ENCODE peak calls at places on chromosomes 16 and 17, in ten cellular contexts. W is lower lobe of right lung; K is CD8-positive, alpha-beta T cell; Q is uterus; Y is mesothelial cell of epicardium; M is foreskin fibroblast; F is hepatocyte; H is progenitor cell of endocrine pancreas; Z is neural crest cell; J is GM12865. G is an unnamed sample.

GRCh38 chr16:27817038-27817437 is 246.5 kb downstream of the GSG1L start:
- DNase-seq in W (no peak), K (no peak), Q (no peak), Y (no peak), M (no peak), F (no peak), H (no peak), Z (no peak), J (no peak), G (no peak)

GRCh38 chr17:80105762-80106161 is 4.4 kb downstream of the GAA start:
- DNase-seq in W (peak), K (no peak), Q (no peak), Y (no peak), M (peak), F (no peak), H (no peak), Z (no peak), J (no peak), G (no peak)

GRCh38 chr17:80887639-80888175 is 103.9 kb upstream of the CHMP6 start:
- DNase-seq in W (peak), K (no peak), Q (no peak), Y (no peak), M (no peak), F (no peak), H (no peak), Z (no peak), J (no peak), G (no peak)

GRCh38 chr17:43176119-43176570 is 5.1 kb downstream of the NBR1 start:
- DNase-seq in W (no peak), K (no peak), Q (no peak), Y (no peak), M (no peak), F (peak), H (no peak), Z (no peak), J (no peak), G (no peak)

GRCh38 chr16:88337021-88337420 is 45.7 kb upstream of the ZNF469 start:
- DNase-seq in W (no peak), K (no peak), Q (no peak), Y (no peak), M (no peak), F (no peak), H (no peak), Z (no peak), J (no peak), G (no peak)

GRCh38 chr16:31421587-31421986 is 6.6 kb downstream of the COX6A2 start:
- DNase-seq in W (no peak), K (no peak), Q (no peak), Y (no peak), M (no peak), F (no peak), H (no peak), Z (no peak), J (peak), G (peak)

GRCh38 chr17:37742762-37743611 is 1.9 kb downstream of the HNF1B start:
- DNase-seq in W (no peak), K (no peak), Q (no peak), Y (no peak), M (peak), F (peak), H (peak), Z (no peak), J (no peak), G (no peak)

GRCh38 chr17:30091771-30092170 is 24.8 kb upstream of the NSRP1 start:
- DNase-seq in W (no peak), K (no peak), Q (no peak), Y (no peak), M (peak), F (no peak), H (no peak), Z (no peak), J (no peak), G (no peak)

GRCh38 chr16:15466886-15467781 is 32.7 kb downstream of the BMERB1 start:
- DNase-seq in W (no peak), K (no peak), Q (no peak), Y (no peak), M (peak), F (no peak), H (no peak), Z (no peak), J (no peak), G (no peak)

GRCh38 chr16:88570691-88571092 is 489 bp downstream of the ZC3H18 start:
- DNase-seq in W (no peak), K (no peak), Q (no peak), Y (no peak), M (peak), F (peak), H (no peak), Z (no peak), J (peak), G (no peak)

GRCh38 chr16:66176111-66176510 is 190.4 kb upstream of the CDH5 start:
- DNase-seq in W (no peak), K (no peak), Q (no peak), Y (no peak), M (no peak), F (no peak), H (no peak), Z (no peak), J (no peak), G (no peak)

GRCh38 chr16:31187808-31188189 is 7.9 kb downstream of the FUS start:
- DNase-seq in W (no peak), K (no peak), Q (no peak), Y (no peak), M (no peak), F (no peak), H (no peak), Z (no peak), J (no peak), G (no peak)

GRCh38 chr17:28871056-28871579 is 16.3 kb downstream of the ERAL1 start:
- DNase-seq in W (no peak), K (no peak), Q (no peak), Y (no peak), M (no peak), F (no peak), H (no peak), Z (no peak), J (peak), G (peak)

GRCh38 chr17:74671031-74671771 is 41.5 kb downstream of the CD300LF start:
- DNase-seq in W (peak), K (peak), Q (peak), Y (peak), M (peak), F (peak), H (peak), Z (peak), J (peak), G (peak)

GRCh38 chr17:75124041-75124818 is 7.3 kb downstream of the NT5C start:
- DNase-seq in W (peak), K (no peak), Q (no peak), Y (no peak), M (peak), F (peak), H (no peak), Z (no peak), J (no peak), G (peak)

DNA sequence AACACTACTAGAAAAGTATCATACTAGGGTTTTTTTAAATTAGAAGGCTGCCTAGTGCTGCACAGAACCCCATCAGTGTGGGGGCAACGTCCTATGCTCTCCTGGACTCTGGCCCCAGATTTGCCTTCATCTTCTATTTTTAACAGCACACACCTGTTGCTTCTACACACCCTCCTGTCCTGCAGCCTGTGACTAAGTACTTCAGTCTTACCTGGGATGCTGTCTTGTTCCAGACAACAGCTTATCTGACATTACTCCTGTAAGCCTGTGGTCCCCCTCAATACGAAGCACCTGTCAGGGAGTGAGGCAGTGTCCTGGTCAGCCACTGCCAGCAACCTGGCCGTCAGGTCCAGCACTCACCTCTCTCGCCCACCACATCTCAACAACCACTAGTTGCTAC is 247.6 kb upstream of the PSMD7 start:
- DNase-seq in W (no peak), K (no peak), Q (no peak), Y (no peak), M (no peak), F (no peak), H (no peak), Z (no peak), J (no peak), G (no peak)
- TF ChIP-seq CTCF in W (no peak), K (no peak), Q (no peak), Y (no peak), M (no peak), F (no peak), H (no peak), Z (no peak), J (no peak), G (no peak)

GRCh38 chr16:46973457-46974324 is at the start of gene DNAJA2:
- DNase-seq in W (peak), K (peak), Q (peak), Y (peak), M (peak), F (peak), H (peak), Z (peak), J (peak), G (peak)
- TF ChIP-seq CTCF in W (no peak), K (no peak), Q (no peak), Y (no peak), M (no peak), F (no peak), H (no peak), Z (no peak), J (no peak), G (no peak)

DNA sequence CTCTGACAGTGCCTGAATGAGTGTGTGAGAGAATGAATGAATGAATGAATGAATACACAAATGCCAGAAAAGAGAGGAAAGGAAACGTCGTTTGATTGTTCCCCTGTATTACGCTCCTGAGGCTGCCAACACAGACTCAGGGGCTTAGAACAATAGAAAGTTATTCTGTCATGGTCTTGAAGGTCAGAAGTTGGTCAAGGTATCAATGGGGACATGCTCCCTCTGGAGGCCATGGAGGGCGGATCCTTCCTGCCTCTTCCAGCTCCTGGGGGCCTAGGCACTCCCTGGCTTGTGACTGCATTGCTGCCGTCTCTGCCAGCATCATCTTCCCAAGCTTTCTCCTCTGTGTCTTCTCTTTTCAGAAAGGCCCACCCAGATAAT is 1.5 kb upstream of the SLC38A8 start:
- DNase-seq in W (peak), K (no peak), Q (no peak), Y (no peak), M (peak), F (no peak), H (no peak), Z (no peak), J (peak), G (no peak)
- TF ChIP-seq CTCF in W (no peak), K (no peak), Q (no peak), Y (no peak), M (peak), F (peak), H (peak), Z (peak), J (no peak), G (no peak)

GRCh38 chr16:72961863-72962262 is 86.1 kb downstream of the ZFHX3 start:
- DNase-seq in W (no peak), K (no peak), Q (no peak), Y (no peak), M (no peak), F (no peak), H (no peak), Z (no peak), J (no peak), G (no peak)

GRCh38 chr16:72962347-72962746 is 85.6 kb downstream of the ZFHX3 start:
- DNase-seq in W (no peak), K (no peak), Q (no peak), Y (no peak), M (no peak), F (no peak), H (no peak), Z (no peak), J (no peak), G (no peak)

GRCh38 chr16:72961115-72961832 is 86.7 kb downstream of the ZFHX3 start:
- DNase-seq in W (no peak), K (no peak), Q (no peak), Y (no peak), M (peak), F (no peak), H (no peak), Z (no peak), J (no peak), G (no peak)

GRCh38 chr16:72963508-72963907 is 84.4 kb downstream of the ZFHX3 start:
- DNase-seq in W (no peak), K (no peak), Q (no peak), Y (no peak), M (no peak), F (no peak), H (no peak), Z (no peak), J (no peak), G (no peak)

DNA sequence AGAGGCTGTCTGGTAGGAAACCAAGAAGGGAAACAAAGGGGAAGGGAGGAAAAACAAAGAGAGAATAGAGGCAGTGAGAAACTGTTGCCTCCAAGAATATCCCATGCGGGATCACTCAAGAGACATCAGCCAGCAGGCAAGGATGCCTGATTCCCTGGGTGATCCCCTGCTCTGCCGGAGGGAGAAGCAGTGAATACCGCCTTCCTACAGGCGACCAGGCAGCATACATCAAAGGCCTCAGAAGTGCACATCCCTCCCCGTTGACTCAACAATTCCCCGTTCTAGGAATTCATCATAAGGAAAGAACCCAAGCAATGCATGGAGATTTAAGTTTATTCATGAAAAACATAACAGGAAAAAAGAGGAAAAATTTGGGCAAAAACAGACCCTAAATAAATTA is 84.0 kb downstream of the ZFHX3 start:
- DNase-seq in W (no peak), K (no peak), Q (no peak), Y (no peak), M (peak), F (no peak), H (no peak), Z (no peak), J (no peak), G (no peak)
- TF ChIP-seq CTCF in W (no peak), K (no peak), Q (no peak), Y (no peak), M (no peak), F (no peak), H (no peak), Z (no peak), J (no peak), G (no peak)

GRCh38 chr17:73359987-73360410 is 48.2 kb upstream of the CDC42EP4 start:
- DNase-seq in W (peak), K (no peak), Q (no peak), Y (no peak), M (no peak), F (peak), H (peak), Z (no peak), J (no peak), G (no peak)
- TF ChIP-seq CTCF in W (peak), K (no peak), Q (no peak), Y (no peak), M (no peak), F (peak), H (peak), Z (no peak), J (no peak), G (no peak)

GRCh38 chr16:82061861-82062525 is 26.9 kb downstream of the HSD17B2 start:
- DNase-seq in W (no peak), K (no peak), Q (no peak), Y (no peak), M (peak), F (no peak), H (no peak), Z (no peak), J (peak), G (no peak)
- TF ChIP-seq CTCF in W (peak), K (no peak), Q (peak), Y (no peak), M (peak), F (peak), H (peak), Z (peak), J (peak), G (peak)

DNA sequence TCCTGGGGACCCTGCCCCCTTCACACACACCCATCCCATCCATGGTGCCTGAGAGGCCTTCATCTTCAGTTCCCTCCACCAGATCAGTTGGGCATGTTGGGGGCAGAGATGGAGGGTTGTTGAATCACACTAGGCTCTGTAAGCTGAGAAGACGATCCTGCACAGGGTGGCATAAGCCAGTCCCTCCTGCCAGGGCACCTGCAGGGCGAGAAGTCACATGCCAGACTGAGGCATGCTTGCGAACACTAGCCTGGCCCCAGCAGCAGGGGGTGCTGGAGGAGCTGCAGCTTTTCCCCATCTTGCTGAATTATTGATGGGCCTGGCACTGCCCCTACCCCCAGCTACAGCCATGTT is 6.1 kb upstream of the TBX2 start:
- DNase-seq in W (no peak), K (no peak), Q (no peak), Y (no peak), M (peak), F (no peak), H (no peak), Z (no peak), J (no peak), G (no peak)
- TF ChIP-seq CTCF in W (peak), K (no peak), Q (no peak), Y (no peak), M (peak), F (peak), H (peak), Z (peak), J (no peak), G (no peak)

GRCh38 chr17:82835122-82835521 is 4.7 kb downstream of the ZNF750 start:
- DNase-seq in W (peak), K (no peak), Q (no peak), Y (no peak), M (no peak), F (no peak), H (no peak), Z (no peak), J (no peak), G (no peak)

GRCh38 chr17:82837586-82838320 is 2.1 kb downstream of the ZNF750 start:
- DNase-seq in W (no peak), K (no peak), Q (no peak), Y (no peak), M (peak), F (no peak), H (no peak), Z (no peak), J (no peak), G (no peak)

GRCh38 chr17:82838386-82839063 is 1.3 kb downstream of the ZNF750 start:
- DNase-seq in W (peak), K (no peak), Q (no peak), Y (no peak), M (peak), F (peak), H (no peak), Z (no peak), J (no peak), G (no peak)

GRCh38 chr17:82835766-82836512 is 3.9 kb downstream of the ZNF750 start:
- DNase-seq in W (peak), K (no peak), Q (no peak), Y (no peak), M (no peak), F (no peak), H (no peak), Z (no peak), J (no peak), G (no peak)

DNA sequence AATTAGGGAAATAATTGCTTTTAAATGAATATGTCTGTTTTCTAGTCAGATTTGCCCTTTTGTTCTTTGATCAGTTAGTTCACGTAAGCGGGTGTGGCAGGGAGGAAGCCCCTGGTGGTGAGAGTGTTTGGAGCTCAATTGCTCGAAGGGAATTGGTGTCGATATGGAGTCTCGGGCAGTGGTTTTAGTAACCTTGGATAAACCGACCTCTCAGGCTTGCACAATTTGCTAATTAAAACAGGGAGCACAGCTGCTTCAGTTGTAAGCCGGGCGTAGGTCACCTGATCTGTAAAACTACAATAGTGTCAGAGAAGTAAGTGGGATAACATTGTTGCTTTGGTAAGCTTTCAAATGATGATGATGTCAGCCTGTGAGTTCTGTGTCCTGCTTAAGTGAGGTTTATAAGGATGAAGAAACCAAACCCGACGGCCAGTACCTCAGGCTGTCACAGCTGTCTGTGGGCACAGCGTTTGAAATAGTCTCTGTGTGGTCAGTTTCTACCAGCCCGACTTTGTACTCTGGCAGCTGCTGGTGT is 2.9 kb downstream of the ZNF750 start:
- DNase-seq in W (peak), K (no peak), Q (no peak), Y (no peak), M (peak), F (no peak), H (no peak), Z (no peak), J (no peak), G (no peak)
- TF ChIP-seq CTCF in W (no peak), K (no peak), Q (no peak), Y (no peak), M (no peak), F (no peak), H (no peak), Z (peak), J (no peak), G (no peak)

GRCh38 chr17:35214631-35215273 is 20.6 kb upstream of the SLC35G3 start:
- DNase-seq in W (no peak), K (no peak), Q (no peak), Y (no peak), M (no peak), F (no peak), H (no peak), Z (no peak), J (no peak), G (no peak)
- TF ChIP-seq CTCF in W (no peak), K (no peak), Q (no peak), Y (no peak), M (no peak), F (no peak), H (no peak), Z (no peak), J (no peak), G (no peak)

GRCh38 chr17:7780736-7781135 is 53.3 kb upstream of the KDM6B start:
- DNase-seq in W (no peak), K (no peak), Q (no peak), Y (no peak), M (no peak), F (no peak), H (no peak), Z (no peak), J (no peak), G (no peak)

GRCh38 chr17:7777017-7777416 is 57.0 kb upstream of the KDM6B start:
- DNase-seq in W (no peak), K (no peak), Q (no peak), Y (no peak), M (no peak), F (no peak), H (no peak), Z (no peak), J (no peak), G (no peak)

GRCh38 chr17:7786866-7787265 is 47.2 kb upstream of the KDM6B start:
- DNase-seq in W (no peak), K (no peak), Q (no peak), Y (no peak), M (no peak), F (no peak), H (no peak), Z (no peak), J (no peak), G (no peak)

GRCh38 chr17:7781467-7781866 is 52.5 kb upstream of the KDM6B start:
- DNase-seq in W (no peak), K (no peak), Q (no peak), Y (no peak), M (no peak), F (peak), H (no peak), Z (no peak), J (peak), G (no peak)

GRCh38 chr17:7782237-7782636 is 51.8 kb upstream of the KDM6B start:
- DNase-seq in W (no peak), K (no peak), Q (no peak), Y (no peak), M (peak), F (no peak), H (no peak), Z (no peak), J (no peak), G (no peak)
- TF ChIP-seq CTCF in W (no peak), K (no peak), Q (no peak), Y (no peak), M (peak), F (peak), H (no peak), Z (no peak), J (no peak), G (no peak)

G was measured in natural killer cell.